ENCODE peak calls at places on chromosomes 7 and 10, in seven cellular contexts. T, N, J, I, X, O and Q are unnamed samples.

GRCh38 chr7:151825711-151826110 is 51.2 kb downstream of the PRKAG2 start:
- DNase-seq in T (no peak), O (no peak), J (no peak), X (no peak), I (no peak), N (no peak), Q (no peak)

GRCh38 chr10:70586348-70586930 is 16.1 kb downstream of the PRF1 start:
- DNase-seq in O (no peak), T (no peak), X (no peak), I (no peak), J (no peak), N (no peak), Q (no peak)

GRCh38 chr7:14009453-14010418 is 20.3 kb upstream of the ETV1 start:
- DNase-seq in T (no peak), I (no peak), X (no peak), N (no peak), J (no peak), O (no peak), Q (no peak)

GRCh38 chr7:89757910-89758309 is 396.4 kb upstream of the STEAP1 start:
- DNase-seq in N (no peak), T (no peak), I (no peak), X (no peak), O (no peak), J (no peak), Q (no peak)

GRCh38 chr7:17830206-17830605 is 110.1 kb downstream of the SNX13 start:
- DNase-seq in J (no peak), X (no peak), T (no peak), I (no peak), O (no peak), N (no peak), Q (no peak)

GRCh38 chr7:108093341-108093740 is 36.8 kb downstream of the LAMB4 start:
- DNase-seq in X (no peak), T (no peak), N (no peak), I (no peak), J (no peak), O (no peak), Q (peak; percentile 53)

GRCh38 chr10:17025444-17026295 is 103.9 kb downstream of the CUBN start:
- DNase-seq in N (peak; percentile 100), O (peak; percentile 97), T (no peak), J (no peak), X (no peak), I (no peak), Q (peak; percentile 93)

GRCh38 chr7:80330434-80330833 is 181.4 kb downstream of the GNAT3 start:
- DNase-seq in J (no peak), X (no peak), T (no peak), I (no peak), N (no peak), O (no peak), Q (no peak)

GRCh38 chr10:123262456-123262855 is 108.3 kb downstream of the BUB3 start:
- DNase-seq in X (no peak), J (no peak), T (no peak), N (no peak), O (no peak), I (no peak), Q (no peak)

GRCh38 chr10:71128311-71129010 is 83.9 kb upstream of the UNC5B start:
- DNase-seq in N (peak; percentile 5), J (no peak), O (no peak), X (no peak), T (no peak), I (no peak), Q (peak; percentile 1)

GRCh38 chr10:96840841-96841518 is 8.9 kb downstream of the LCOR start:
- DNase-seq in T (no peak), N (peak; percentile 44), I (no peak), X (no peak), J (no peak), O (peak; percentile 70), Q (no peak)